ENCODE peak calls at places on chromosome 12, in nine cellular contexts. I is ascending aorta; T is A549; M is CD8-positive, alpha-beta memory T cell; Z is IMR-90; D is esophagus muscularis mucosa; G is transverse colon; B is GM23338; A is body of pancreas. H is an unnamed sample. For H3K4me1, the result is how much of the 10 kb centered on the place peaks cover.

GRCh38 chr12:7113389-7113871 is 4.4 kb upstream of the C1RL start:
- DNase-seq in I (no peak), T (peak), M (peak), Z (peak), D (no peak), G (peak), B (peak), A (no peak), H (no peak)

GRCh38 chr12:95218852-95219171 is 1.2 kb downstream of the VEZT start:
- DNase-seq in I (no peak), T (peak), M (peak), Z (no peak), D (no peak), G (peak), B (peak), A (peak), H (peak)

GRCh38 chr12:69540606-69541386 is 44.5 kb upstream of the CCT2 start:
- DNase-seq in I (no peak), T (no peak), M (no peak), Z (peak), D (no peak), G (no peak), B (no peak), A (no peak), H (no peak)

GRCh38 chr12:7512528-7512927 is 9.0 kb upstream of the CD163 start:
- DNase-seq in I (no peak), T (peak), M (no peak), Z (peak), D (no peak), G (no peak), B (peak), A (peak), H (no peak)

GRCh38 chr12:39157696-39158342 is 252.4 kb upstream of the CPNE8 start:
- DNase-seq in I (no peak), T (no peak), M (no peak), Z (no peak), D (no peak), G (no peak), B (no peak), A (peak), H (no peak)

GRCh38 chr12:90410962-90411361 is 544.0 kb downstream of the CCER1 start:
- DNase-seq in I (no peak), T (no peak), M (no peak), Z (no peak), D (no peak), G (no peak), B (no peak), A (no peak), H (no peak)

GRCh38 chr12:53975019-53975815 is 463 bp upstream of the HOTAIR start:
- DNase-seq in I (no peak), T (no peak), M (no peak), Z (no peak), D (no peak), G (no peak), B (peak), A (no peak), H (no peak)

GRCh38 chr12:26286186-26286585 is 90.8 kb downstream of the SSPN start:
- DNase-seq in I (no peak), T (no peak), M (no peak), Z (no peak), D (no peak), G (no peak), B (no peak), A (no peak), H (no peak)

GRCh38 chr12:78703820-78704525 is 160.6 kb upstream of the SYT1 start:
- DNase-seq in I (no peak), T (peak), M (no peak), Z (peak), D (no peak), G (no peak), B (no peak), A (no peak), H (no peak)

GRCh38 chr12:69550951-69551350 is 34.3 kb upstream of the CCT2 start:
- DNase-seq in I (no peak), T (no peak), M (no peak), Z (no peak), D (no peak), G (no peak), B (no peak), A (no peak), H (no peak)

GRCh38 chr12:3130053-3130805 is 53.0 kb downstream of the TSPAN9 start:
- DNase-seq in I (no peak), T (no peak), M (no peak), Z (peak), D (no peak), G (no peak), B (no peak), A (no peak), H (no peak)

GRCh38 chr12:104306943-104307654 is 3.6 kb downstream of the EID3 start:
- DNase-seq in I (no peak), T (no peak), M (no peak), Z (peak), D (no peak), G (no peak), B (no peak), A (no peak), H (no peak)

GRCh38 chr12:54195736-54196347 is 7.1 kb upstream of the SMUG1 start:
- DNase-seq in I (no peak), T (no peak), M (no peak), Z (peak), D (no peak), G (no peak), B (no peak), A (no peak), H (no peak)

GRCh38 chr12:87995581-87996178 is 33.5 kb downstream of the C12orf50 start:
- DNase-seq in I (no peak), T (peak), M (peak), Z (peak), D (no peak), G (peak), B (peak), A (peak), H (peak)

GRCh38 chr12:94650143-94651056 is at the start of gene TMCC3:
- DNase-seq in I (no peak), T (peak), M (peak), Z (no peak), D (no peak), G (peak), B (peak), A (peak), H (peak)

GRCh38 chr12:102433304-102433703 is 47.1 kb downstream of the IGF1 start:
- DNase-seq in I (no peak), T (no peak), M (no peak), Z (peak), D (no peak), G (no peak), B (no peak), A (no peak), H (no peak)

GRCh38 chr12:121839106-121839992 is 19.3 kb downstream of the HPD start:
- DNase-seq in I (peak), T (peak), M (peak), Z (peak), D (peak), G (peak), B (peak), A (peak), H (peak)
- H3K27ac ChIP-seq in I (peak), T (peak), M (peak), Z (peak), D (peak), G (peak), B (peak), A (peak), H (peak)

GRCh38 chr12:75767957-75768356 is 256.5 kb upstream of the KRR1 start:
- DNase-seq in I (no peak), T (no peak), M (no peak), Z (no peak), D (no peak), G (no peak), B (peak), A (no peak), H (no peak)
- H3K4me1 ChIP-seq in I (under half), T (under half), M (under half), Z (under half), D (under half), G (under half), B (under half), A (under half), H (under half)

GRCh38 chr12:67425394-67425793 is 156.2 kb downstream of the CAND1 start:
- DNase-seq in I (no peak), T (no peak), M (no peak), Z (no peak), D (no peak), G (peak), B (no peak), A (peak), H (peak)

GRCh38 chr12:67428431-67428830 is 159.3 kb downstream of the CAND1 start:
- DNase-seq in I (no peak), T (no peak), M (no peak), Z (no peak), D (no peak), G (no peak), B (no peak), A (no peak), H (no peak)

GRCh38 chr12:67424784-67425183 is 155.6 kb downstream of the CAND1 start:
- DNase-seq in I (no peak), T (no peak), M (no peak), Z (no peak), D (no peak), G (peak), B (no peak), A (no peak), H (peak)

GRCh38 chr12:67426067-67426466 is 156.9 kb downstream of the CAND1 start:
- DNase-seq in I (no peak), T (no peak), M (no peak), Z (peak), D (no peak), G (no peak), B (no peak), A (peak), H (peak)

GRCh38 chr12:67427336-67427735 is 158.2 kb downstream of the CAND1 start:
- DNase-seq in I (no peak), T (no peak), M (no peak), Z (no peak), D (no peak), G (no peak), B (no peak), A (no peak), H (no peak)
- H3K4me3 ChIP-seq in I (no peak), T (no peak), M (no peak), Z (no peak), D (no peak), G (no peak), B (no peak), A (no peak), H (no peak)

GRCh38 chr12:65825573-65826512 is 1.6 kb downstream of the HMGA2 start:
- DNase-seq in I (no peak), T (peak), M (no peak), Z (peak), D (no peak), G (peak), B (peak), A (peak), H (peak)
- H3K27ac ChIP-seq in I (no peak), T (peak), M (no peak), Z (peak), D (no peak), G (peak), B (peak), A (no peak), H (no peak)

DNA sequence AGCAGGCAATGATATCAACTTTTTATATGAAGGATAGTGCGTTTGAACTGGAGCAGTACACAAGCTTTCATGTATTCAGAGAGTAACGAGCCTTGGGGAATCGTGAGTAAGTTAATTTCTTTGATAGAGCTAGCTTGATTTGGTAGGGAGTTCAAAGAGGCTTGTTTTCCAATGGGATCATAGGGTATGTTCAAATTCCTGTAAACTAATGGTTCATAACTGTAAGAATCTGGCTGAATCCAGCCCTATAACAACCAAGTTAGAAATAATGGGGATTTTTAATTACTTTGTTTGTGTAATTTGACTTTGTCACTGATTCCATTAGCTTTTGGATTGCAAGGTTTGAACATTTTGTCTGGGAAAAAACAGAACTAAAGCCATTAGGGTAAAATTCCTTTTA is 94.0 kb downstream of the WNK1 start:
- DNase-seq in I (no peak), T (no peak), M (no peak), Z (no peak), D (no peak), G (no peak), B (no peak), A (no peak), H (no peak)
- H3K4me1 ChIP-seq in I (under half), T (under half), M (under half), Z (under half), D (under half), G (under half), B (under half), A (under half), H (under half)

GRCh38 chr12:16606201-16606849 is 363 bp upstream of the LMO3 start:
- DNase-seq in I (no peak), T (no peak), M (no peak), Z (peak), D (no peak), G (no peak), B (peak), A (peak), H (no peak)

GRCh38 chr12:16606117-16606200 is at the start of gene LMO3:
- DNase-seq in I (no peak), T (no peak), M (no peak), Z (no peak), D (no peak), G (no peak), B (no peak), A (no peak), H (no peak)

GRCh38 chr12:16606936-16607335 is 974 bp upstream of the LMO3 start:
- DNase-seq in I (no peak), T (no peak), M (no peak), Z (no peak), D (no peak), G (no peak), B (peak), A (no peak), H (no peak)

GRCh38 chr12:16604853-16605252 is 1.1 kb downstream of the LMO3 start:
- DNase-seq in I (no peak), T (no peak), M (no peak), Z (no peak), D (no peak), G (no peak), B (peak), A (no peak), H (no peak)

DNA sequence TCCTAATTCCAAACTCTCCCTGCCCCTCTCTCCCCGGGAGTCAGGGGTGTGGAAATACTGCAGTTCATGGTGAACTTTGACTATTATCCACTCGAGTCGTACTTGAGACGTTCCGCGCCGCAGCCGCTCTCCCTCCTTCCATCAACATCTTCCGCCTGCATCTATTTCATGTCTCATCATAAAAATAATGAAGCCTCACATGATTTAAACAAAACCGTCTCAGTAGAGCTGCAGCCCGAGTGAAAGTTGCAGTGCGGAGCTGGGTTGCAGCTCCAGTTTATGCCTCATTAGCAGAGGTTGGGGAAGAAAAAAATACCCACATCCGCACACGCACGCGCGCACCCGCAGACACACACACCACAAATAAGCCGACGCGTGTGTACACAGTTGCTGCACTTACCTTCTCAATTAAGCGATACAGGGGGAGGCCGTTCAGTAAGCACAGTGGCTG is 271 bp downstream of the LMO3 start:
- DNase-seq in I (no peak), T (no peak), M (no peak), Z (peak), D (no peak), G (no peak), B (peak), A (peak), H (no peak)
- H3K4me3 ChIP-seq in I (peak), T (peak), M (no peak), Z (peak), D (peak), G (peak), B (peak), A (peak), H (peak)

GRCh38 chr12:45730116-45730841 is 773 bp downstream of the ARID2 start:
- DNase-seq in I (no peak), T (no peak), M (peak), Z (peak), D (no peak), G (peak), B (peak), A (peak), H (peak)
- H3K27ac ChIP-seq in I (peak), T (peak), M (peak), Z (peak), D (peak), G (peak), B (peak), A (peak), H (peak)

GRCh38 chr12:113204806-113205205 is 16.5 kb upstream of the TPCN1 start:
- DNase-seq in I (no peak), T (no peak), M (no peak), Z (no peak), D (no peak), G (no peak), B (no peak), A (no peak), H (no peak)

GRCh38 chr12:113203852-113204760 is 17.2 kb upstream of the TPCN1 start:
- DNase-seq in I (no peak), T (no peak), M (no peak), Z (no peak), D (no peak), G (no peak), B (no peak), A (no peak), H (no peak)

GRCh38 chr12:113207621-113208040 is 13.6 kb upstream of the TPCN1 start:
- DNase-seq in I (no peak), T (no peak), M (peak), Z (no peak), D (no peak), G (no peak), B (no peak), A (no peak), H (no peak)

GRCh38 chr12:113211160-113211559 is 10.1 kb upstream of the TPCN1 start:
- DNase-seq in I (no peak), T (no peak), M (no peak), Z (no peak), D (no peak), G (no peak), B (no peak), A (no peak), H (no peak)

GRCh38 chr12:113208041-113208934 is 13.0 kb upstream of the TPCN1 start:
- DNase-seq in I (no peak), T (no peak), M (peak), Z (peak), D (no peak), G (peak), B (peak), A (no peak), H (peak)
- H3K4me1 ChIP-seq in I (under half), T (under half), M (under half), Z (under half), D (under half), G (under half), B (under half), A (under half), H (under half)

DNA sequence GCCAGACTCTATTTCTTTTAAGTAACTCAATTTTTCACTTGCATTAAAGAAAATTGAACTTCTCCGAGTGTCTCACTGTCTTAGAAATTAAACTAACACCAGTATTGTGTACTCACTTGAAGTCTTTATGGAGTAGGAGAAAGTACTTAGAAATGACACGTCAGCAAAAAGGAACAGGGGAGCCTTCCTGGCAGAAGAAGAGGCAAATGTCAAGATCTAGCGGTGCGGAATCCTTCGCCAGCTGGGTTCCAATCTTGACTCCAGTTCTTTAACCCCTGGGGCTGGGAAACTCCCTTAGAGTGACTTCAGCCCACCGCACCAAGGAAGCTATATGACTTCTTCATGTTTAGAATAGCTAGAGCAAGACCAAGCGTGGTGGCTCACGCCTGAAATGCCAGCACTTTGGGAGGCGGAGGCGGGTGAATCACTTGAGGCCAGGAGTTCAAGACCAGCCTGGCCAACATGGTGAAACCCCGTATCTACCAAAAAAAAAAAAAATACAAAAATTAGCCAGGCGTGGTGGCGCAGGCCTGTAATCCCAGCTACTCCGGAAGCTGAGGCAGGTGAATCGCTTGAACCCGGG is 34.4 kb downstream of the WBP11 start:
- DNase-seq in I (no peak), T (no peak), M (no peak), Z (peak), D (no peak), G (peak), B (peak), A (peak), H (peak)
- H3K4me3 ChIP-seq in I (peak), T (peak), M (peak), Z (peak), D (peak), G (peak), B (peak), A (peak), H (peak)